ENCODE peak calls at places on chromosomes 3 and 15, in four cellular contexts. W is BJ, T is cardiac muscle cell, R is fibroblast of lung. F is an unnamed sample.

GRCh38 chr3:127454051-127454450 is 136.5 kb downstream of the TPRA1 start:
- DNase-seq in W (no peak), T (no peak), R (no peak), F (peak)

GRCh38 chr3:193830791-193831191 is 237.8 kb downstream of the OPA1 start:
- DNase-seq in W (no peak), T (no peak), R (no peak), F (peak)

GRCh38 chr3:192816274-192816853 is 89.0 kb upstream of the FGF12 start:
- DNase-seq in W (no peak), T (peak), R (peak), F (no peak)

GRCh38 chr15:99185731-99186130 is 63.6 kb downstream of the TTC23 start:
- DNase-seq in W (no peak), T (no peak), R (no peak), F (no peak)

GRCh38 chr15:40106203-40107161 is 2.2 kb downstream of the BMF start:
- DNase-seq in W (no peak), T (peak), R (peak), F (peak)

GRCh38 chr3:84141571-84141970 is 817.2 kb upstream of the CADM2 start:
- DNase-seq in W (no peak), T (no peak), R (no peak), F (no peak)

GRCh38 chr3:183487046-183487445 is 58.6 kb upstream of the MCF2L2 start:
- DNase-seq in W (no peak), T (no peak), R (no peak), F (no peak)

GRCh38 chr15:52567886-52568568 is 803 bp downstream of the ARPP19 start:
- DNase-seq in W (peak), T (no peak), R (no peak), F (peak)

GRCh38 chr3:196684548-196685407 is 27.3 kb downstream of the CEP19 start:
- DNase-seq in W (no peak), T (peak), R (peak), F (peak)

GRCh38 chr15:96342611-96343528 is 12.4 kb downstream of the NR2F2 start:
- DNase-seq in W (no peak), T (peak), R (peak), F (no peak)

GRCh38 chr3:194072691-194073279 is 63.2 kb upstream of the HES1 start:
- DNase-seq in W (no peak), T (no peak), R (no peak), F (no peak)

GRCh38 chr15:37109151-37109912 is 9.0 kb upstream of the MEIS2 start:
- DNase-seq in W (no peak), T (peak), R (no peak), F (no peak)

GRCh38 chr3:36756272-36756671 is 8.1 kb downstream of the DCLK3 start:
- DNase-seq in W (no peak), T (no peak), R (no peak), F (no peak)

GRCh38 chr3:174436367-174436766 is 422.8 kb upstream of the NAALADL2 start:
- DNase-seq in W (no peak), T (no peak), R (peak), F (no peak)

GRCh38 chr3:30124435-30125390 is 481.7 kb upstream of the TGFBR2 start:
- DNase-seq in W (no peak), T (peak), R (no peak), F (no peak)

GRCh38 chr3:141228385-141228784 is 3.2 kb upstream of the PXYLP1 start:
- DNase-seq in W (no peak), T (no peak), R (no peak), F (no peak)

GRCh38 chr3:25831578-25831977 is 41.7 kb downstream of the OXSM start:
- DNase-seq in W (no peak), T (peak), R (peak), F (no peak)

GRCh38 chr3:126753191-126754160 is 49.4 kb downstream of the CHCHD6 start:
- DNase-seq in W (peak), T (no peak), R (peak), F (no peak)

GRCh38 chr3:192884831-192885356 is 32.8 kb downstream of the MB21D2 start:
- DNase-seq in W (peak), T (peak), R (no peak), F (no peak)

GRCh38 chr3:122097141-122097540 is 42.0 kb downstream of the CD86 start:
- DNase-seq in W (no peak), T (no peak), R (no peak), F (no peak)
- TF ChIP-seq CTCF in W (no peak), T (no peak), R (no peak), F (no peak)

DNA sequence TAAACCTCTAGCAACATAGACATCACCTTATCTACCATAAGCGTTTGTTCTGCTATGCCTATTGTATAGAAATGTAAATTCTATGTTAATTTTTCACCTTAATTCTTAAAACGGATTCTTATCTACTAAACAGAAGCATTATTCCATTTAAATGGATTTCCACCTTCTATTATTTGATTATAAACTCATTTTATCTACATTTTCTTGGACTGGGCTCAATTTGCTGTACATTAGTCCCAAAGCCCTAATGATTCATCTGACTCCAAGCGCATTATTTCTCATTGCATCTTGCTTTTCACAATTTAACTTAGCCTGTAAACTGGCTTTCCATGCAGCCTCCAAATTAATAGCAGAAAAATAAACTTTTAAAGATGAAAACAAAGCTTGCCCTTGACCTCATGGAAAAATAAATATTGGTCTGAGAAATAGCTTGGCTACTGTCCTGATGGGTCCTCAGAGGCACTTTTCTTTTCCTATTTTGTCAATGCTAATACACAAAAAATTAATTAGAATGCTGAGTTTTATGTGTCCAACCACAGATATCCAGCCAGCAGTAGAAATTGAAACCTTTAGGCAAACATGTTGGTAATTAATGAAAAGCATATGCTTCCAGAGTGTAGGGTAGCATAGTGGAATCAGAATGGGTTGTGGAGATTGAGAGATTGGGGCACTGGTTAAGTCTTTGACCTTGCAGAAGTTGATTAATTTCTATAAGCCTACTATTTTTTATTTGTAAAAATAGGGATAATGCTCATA is 81.4 kb upstream of the CFAP20DC start:
- DNase-seq in W (peak), T (no peak), R (peak), F (no peak)
- TF ChIP-seq CTCF in W (no peak), T (no peak), R (no peak), F (no peak)

GRCh38 chr3:42755681-42756578 is 17.1 kb downstream of the CCDC13 start:
- DNase-seq in W (no peak), T (peak), R (peak), F (no peak)
- TF ChIP-seq CTCF in W (peak), T (peak), R (peak), F (no peak)

GRCh38 chr3:172465281-172465680 is 17.0 kb upstream of the GHSR start:
- DNase-seq in W (no peak), T (no peak), R (no peak), F (no peak)
- TF ChIP-seq CTCF in W (no peak), T (no peak), R (no peak), F (no peak)

DNA sequence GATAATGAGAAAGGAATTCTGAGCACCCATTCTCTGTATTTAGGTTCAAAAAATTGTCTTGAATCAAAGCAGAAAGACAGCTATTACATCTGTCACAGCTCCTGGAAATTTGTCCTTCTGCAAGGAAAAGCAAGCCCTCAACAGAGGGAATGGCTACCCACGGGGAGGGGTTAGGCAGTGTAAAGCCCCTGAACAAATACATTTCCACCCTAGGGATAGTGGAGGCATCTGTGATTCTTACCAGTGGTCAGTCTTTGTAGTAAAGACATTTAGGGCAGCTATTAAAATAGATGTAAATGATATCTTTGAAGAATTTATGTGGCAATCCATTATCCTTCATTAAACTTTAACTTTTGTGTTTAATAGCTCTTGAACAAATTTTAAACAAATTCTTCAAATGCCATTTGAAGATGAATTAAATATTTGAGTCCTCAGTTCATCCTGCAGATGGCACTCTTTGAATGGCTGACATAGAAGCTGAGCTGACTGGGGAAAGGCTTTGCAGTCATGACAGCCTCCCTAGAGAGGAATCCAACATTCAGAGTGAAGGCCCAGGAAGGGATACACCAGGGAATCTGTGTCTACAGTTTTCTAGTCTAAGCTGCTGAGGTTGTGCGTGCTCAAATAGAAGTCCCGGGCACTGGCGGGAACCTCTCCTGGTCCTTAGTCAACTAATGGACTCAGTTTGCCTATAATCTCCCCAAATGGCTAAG is 359.7 kb upstream of the ROPN1 start:
- DNase-seq in W (peak), T (peak), R (peak), F (no peak)
- TF ChIP-seq CTCF in W (peak), T (peak), R (peak), F (no peak)